ENCODE peak calls at places on chromosomes 3 and 15, in nine cellular contexts. One of them, this sample, is unnamed.

GRCh38 chr3:123799544-123800351 is 84.4 kb downstream of the MYLK start:
- DNase-seq in SJSA1: no peak
- DNase-seq in left ventricle myocardium inferior: no peak
- DNase-seq in upper lobe of right lung: no peak
- DNase-seq in cardiac muscle cell: no peak
- DNase-seq in spleen: no peak
- DNase-seq in MM.1S: no peak
- DNase-seq in ovary: no peak
- DNase-seq in tibial artery: no peak
- DNase-seq in this sample: no peak

GRCh38 chr3:49017978-49018706 is at the start of gene DALRD3:
- DNase-seq in cardiac muscle cell: peak; percentile 79
- DNase-seq in spleen: peak; percentile 92
- DNase-seq in SJSA1: peak; percentile 68
- DNase-seq in left ventricle myocardium inferior: peak; percentile 61
- DNase-seq in tibial artery: peak; percentile 84
- DNase-seq in upper lobe of right lung: peak; percentile 85
- DNase-seq in ovary: peak; percentile 80
- DNase-seq in MM.1S: peak; percentile 67
- DNase-seq in this sample: no peak

GRCh38 chr3:52372822-52373504 is 56.8 kb downstream of the DNAH1 start:
- DNase-seq in upper lobe of right lung: peak; percentile 76
- DNase-seq in SJSA1: no peak
- DNase-seq in ovary: no peak
- DNase-seq in left ventricle myocardium inferior: peak; percentile 46
- DNase-seq in tibial artery: no peak
- DNase-seq in MM.1S: no peak
- DNase-seq in spleen: peak; percentile 89
- DNase-seq in cardiac muscle cell: peak; percentile 5
- DNase-seq in this sample: no peak

GRCh38 chr3:48286308-48286707 is 45.4 kb downstream of the ZNF589 start:
- DNase-seq in left ventricle myocardium inferior: no peak
- DNase-seq in ovary: no peak
- DNase-seq in SJSA1: no peak
- DNase-seq in spleen: no peak
- DNase-seq in MM.1S: no peak
- DNase-seq in cardiac muscle cell: no peak
- DNase-seq in tibial artery: no peak
- DNase-seq in upper lobe of right lung: no peak
- DNase-seq in this sample: no peak

GRCh38 chr15:64763462-64763861 is 11.9 kb downstream of the RBPMS2 start:
- DNase-seq in ovary: no peak
- DNase-seq in MM.1S: no peak
- DNase-seq in tibial artery: no peak
- DNase-seq in upper lobe of right lung: no peak
- DNase-seq in left ventricle myocardium inferior: no peak
- DNase-seq in cardiac muscle cell: no peak
- DNase-seq in spleen: no peak
- DNase-seq in SJSA1: no peak
- DNase-seq in this sample: no peak

GRCh38 chr15:67025719-67026118 is 39.7 kb upstream of the SMAD3 start:
- DNase-seq in spleen: no peak
- DNase-seq in upper lobe of right lung: no peak
- DNase-seq in left ventricle myocardium inferior: no peak
- DNase-seq in ovary: peak; percentile 55
- DNase-seq in cardiac muscle cell: no peak
- DNase-seq in tibial artery: no peak
- DNase-seq in MM.1S: no peak
- DNase-seq in SJSA1: peak; percentile 73
- DNase-seq in this sample: no peak

GRCh38 chr15:79380755-79381499 is 51.2 kb upstream of the MINAR1 start:
- DNase-seq in SJSA1: peak; percentile 61
- DNase-seq in cardiac muscle cell: peak; percentile 87
- DNase-seq in tibial artery: peak; percentile 83
- DNase-seq in upper lobe of right lung: peak; percentile 78
- DNase-seq in ovary: peak; percentile 86
- DNase-seq in left ventricle myocardium inferior: peak; percentile 71
- DNase-seq in spleen: peak; percentile 88
- DNase-seq in MM.1S: peak; percentile 67
- DNase-seq in this sample: no peak

GRCh38 chr3:192467230-192468186 is 259.8 kb downstream of the FGF12 start:
- DNase-seq in left ventricle myocardium inferior: no peak
- DNase-seq in upper lobe of right lung: no peak
- DNase-seq in MM.1S: peak; percentile 77
- DNase-seq in spleen: peak; percentile 66
- DNase-seq in tibial artery: no peak
- DNase-seq in ovary: peak; percentile 32
- DNase-seq in cardiac muscle cell: peak; percentile 73
- DNase-seq in SJSA1: peak; percentile 10
- DNase-seq in this sample: no peak

GRCh38 chr3:129034650-129035049 is 25.9 kb upstream of the GP9 start:
- DNase-seq in MM.1S: no peak
- DNase-seq in left ventricle myocardium inferior: no peak
- DNase-seq in ovary: peak; percentile 19
- DNase-seq in spleen: no peak
- DNase-seq in cardiac muscle cell: no peak
- DNase-seq in SJSA1: no peak
- DNase-seq in upper lobe of right lung: no peak
- DNase-seq in tibial artery: peak; percentile 21
- DNase-seq in this sample: no peak

GRCh38 chr3:51942603-51943450 is 664 bp downstream of the PARP3 start:
- DNase-seq in upper lobe of right lung: peak; percentile 84
- DNase-seq in left ventricle myocardium inferior: peak; percentile 54
- DNase-seq in tibial artery: peak; percentile 78
- DNase-seq in cardiac muscle cell: no peak
- DNase-seq in spleen: peak; percentile 89
- DNase-seq in SJSA1: peak; percentile 79
- DNase-seq in ovary: no peak
- DNase-seq in MM.1S: peak; percentile 87
- DNase-seq in this sample: no peak

GRCh38 chr15:72934006-72934405 is 118.3 kb upstream of the NEO1 start:
- DNase-seq in cardiac muscle cell: no peak
- DNase-seq in upper lobe of right lung: no peak
- DNase-seq in tibial artery: no peak
- DNase-seq in left ventricle myocardium inferior: no peak
- DNase-seq in ovary: no peak
- DNase-seq in spleen: no peak
- DNase-seq in SJSA1: peak; percentile 53
- DNase-seq in MM.1S: no peak
- DNase-seq in this sample: no peak

GRCh38 chr15:74724570-74725240 is 623 bp downstream of the CYP1A1 start:
- DNase-seq in left ventricle myocardium inferior: no peak
- DNase-seq in spleen: no peak
- DNase-seq in cardiac muscle cell: no peak
- DNase-seq in upper lobe of right lung: no peak
- DNase-seq in tibial artery: no peak
- DNase-seq in ovary: no peak
- DNase-seq in MM.1S: no peak
- DNase-seq in SJSA1: no peak
- DNase-seq in this sample: no peak

GRCh38 chr3:44476963-44477311 is 533 bp downstream of the ZNF445 start:
- DNase-seq in tibial artery: no peak
- DNase-seq in ovary: no peak
- DNase-seq in cardiac muscle cell: no peak
- DNase-seq in left ventricle myocardium inferior: no peak
- DNase-seq in upper lobe of right lung: no peak
- DNase-seq in spleen: no peak
- DNase-seq in MM.1S: no peak
- DNase-seq in SJSA1: peak; percentile 30
- DNase-seq in this sample: no peak

GRCh38 chr3:188230962-188231361 is 77.0 kb downstream of the LPP start:
- DNase-seq in ovary: no peak
- DNase-seq in MM.1S: no peak
- DNase-seq in SJSA1: no peak
- DNase-seq in left ventricle myocardium inferior: no peak
- DNase-seq in tibial artery: no peak
- DNase-seq in spleen: no peak
- DNase-seq in cardiac muscle cell: no peak
- DNase-seq in upper lobe of right lung: no peak
- DNase-seq in this sample: peak; percentile 89

GRCh38 chr3:103906304-103906703 is 1460.4 kb upstream of the ALCAM start:
- DNase-seq in SJSA1: no peak
- DNase-seq in upper lobe of right lung: no peak
- DNase-seq in ovary: no peak
- DNase-seq in MM.1S: no peak
- DNase-seq in tibial artery: no peak
- DNase-seq in left ventricle myocardium inferior: no peak
- DNase-seq in cardiac muscle cell: no peak
- DNase-seq in spleen: no peak
- DNase-seq in this sample: no peak

GRCh38 chr3:46576-46975 is 150.0 kb upstream of the CHL1 start:
- DNase-seq in MM.1S: no peak
- DNase-seq in tibial artery: no peak
- DNase-seq in ovary: no peak
- DNase-seq in left ventricle myocardium inferior: no peak
- DNase-seq in upper lobe of right lung: no peak
- DNase-seq in cardiac muscle cell: no peak
- DNase-seq in spleen: no peak
- DNase-seq in SJSA1: no peak
- DNase-seq in this sample: no peak

GRCh38 chr3:61848885-61849284 is 287.5 kb downstream of the PTPRG start:
- DNase-seq in cardiac muscle cell: no peak
- DNase-seq in tibial artery: no peak
- DNase-seq in SJSA1: no peak
- DNase-seq in left ventricle myocardium inferior: no peak
- DNase-seq in MM.1S: no peak
- DNase-seq in ovary: no peak
- DNase-seq in spleen: no peak
- DNase-seq in upper lobe of right lung: no peak
- DNase-seq in this sample: no peak

GRCh38 chr3:37590328-37591079 is 271.2 kb upstream of the CTDSPL start:
- DNase-seq in spleen: peak; percentile 81
- DNase-seq in cardiac muscle cell: no peak
- DNase-seq in upper lobe of right lung: no peak
- DNase-seq in SJSA1: peak; percentile 65
- DNase-seq in ovary: peak; percentile 48
- DNase-seq in tibial artery: peak; percentile 91
- DNase-seq in left ventricle myocardium inferior: peak; percentile 50
- DNase-seq in MM.1S: no peak
- DNase-seq in this sample: no peak

GRCh38 chr3:52979190-52979983 is 66.5 kb downstream of the SFMBT1 start:
- DNase-seq in tibial artery: no peak
- DNase-seq in cardiac muscle cell: no peak
- DNase-seq in spleen: no peak
- DNase-seq in left ventricle myocardium inferior: no peak
- DNase-seq in SJSA1: no peak
- DNase-seq in upper lobe of right lung: no peak
- DNase-seq in ovary: no peak
- DNase-seq in MM.1S: no peak
- DNase-seq in this sample: no peak

GRCh38 chr15:24745276-24745675 is 69.7 kb downstream of the NPAP1 start:
- DNase-seq in cardiac muscle cell: no peak
- DNase-seq in spleen: no peak
- DNase-seq in tibial artery: no peak
- DNase-seq in upper lobe of right lung: no peak
- DNase-seq in MM.1S: no peak
- DNase-seq in SJSA1: no peak
- DNase-seq in ovary: no peak
- DNase-seq in left ventricle myocardium inferior: no peak
- DNase-seq in this sample: no peak
- H3K9me3 ChIP-seq in cardiac muscle cell: no peaks in the 10 kb centered on the region
- H3K9me3 ChIP-seq in spleen: no peaks in the 10 kb centered on the region
- H3K9me3 ChIP-seq in tibial artery: peaks cover 5% of the 10 kb centered on the region
- H3K9me3 ChIP-seq in upper lobe of right lung: no peaks in the 10 kb centered on the region
- H3K9me3 ChIP-seq in MM.1S: no peaks in the 10 kb centered on the region
- H3K9me3 ChIP-seq in SJSA1: no peaks in the 10 kb centered on the region
- H3K9me3 ChIP-seq in ovary: no peaks in the 10 kb centered on the region
- H3K9me3 ChIP-seq in left ventricle myocardium inferior: peaks cover 19% of the 10 kb centered on the region
- H3K9me3 ChIP-seq in this sample: no peaks in the 10 kb centered on the region

GRCh38 chr15:93314245-93314644 is 225.2 kb upstream of the RGMA start:
- DNase-seq in ovary: no peak
- DNase-seq in spleen: no peak
- DNase-seq in left ventricle myocardium inferior: no peak
- DNase-seq in upper lobe of right lung: no peak
- DNase-seq in cardiac muscle cell: no peak
- DNase-seq in SJSA1: no peak
- DNase-seq in tibial artery: no peak
- DNase-seq in MM.1S: no peak
- DNase-seq in this sample: peak; percentile 62
- H3K27ac ChIP-seq in ovary: no peak overlapping the region
- H3K27ac ChIP-seq in spleen: no peak overlapping the region
- H3K27ac ChIP-seq in left ventricle myocardium inferior: no peak overlapping the region
- H3K27ac ChIP-seq in upper lobe of right lung: no peak overlapping the region
- H3K27ac ChIP-seq in cardiac muscle cell: no peak overlapping the region
- H3K27ac ChIP-seq in SJSA1: no peak overlapping the region
- H3K27ac ChIP-seq in tibial artery: no peak overlapping the region
- H3K27ac ChIP-seq in MM.1S: no peak overlapping the region
- H3K27ac ChIP-seq in this sample: no peak overlapping the region

GRCh38 chr15:20348291-20348899 is 193.2 kb downstream of the GOLGA6L6 start:
- DNase-seq in left ventricle myocardium inferior: no peak
- DNase-seq in SJSA1: no peak
- DNase-seq in cardiac muscle cell: no peak
- DNase-seq in upper lobe of right lung: no peak
- DNase-seq in spleen: no peak
- DNase-seq in tibial artery: no peak
- DNase-seq in ovary: peak; percentile 31
- DNase-seq in MM.1S: peak; percentile 5
- DNase-seq in this sample: peak; percentile 87
- H3K9me3 ChIP-seq in left ventricle myocardium inferior: peaks cover 33% of the 10 kb centered on the region
- H3K9me3 ChIP-seq in SJSA1: no peaks in the 10 kb centered on the region
- H3K9me3 ChIP-seq in cardiac muscle cell: peaks cover 44% of the 10 kb centered on the region
- H3K9me3 ChIP-seq in upper lobe of right lung: peaks cover 7% of the 10 kb centered on the region
- H3K9me3 ChIP-seq in spleen: peaks cover 6% of the 10 kb centered on the region
- H3K9me3 ChIP-seq in tibial artery: peaks cover 21% of the 10 kb centered on the region
- H3K9me3 ChIP-seq in ovary: no peaks in the 10 kb centered on the region
- H3K9me3 ChIP-seq in MM.1S: no peaks in the 10 kb centered on the region
- H3K9me3 ChIP-seq in this sample: peaks cover 8% of the 10 kb centered on the region

GRCh38 chr3:9151240-9151639 is 98.2 kb downstream of the SRGAP3 start:
- DNase-seq in tibial artery: no peak
- DNase-seq in cardiac muscle cell: no peak
- DNase-seq in MM.1S: no peak
- DNase-seq in upper lobe of right lung: no peak
- DNase-seq in spleen: no peak
- DNase-seq in SJSA1: no peak
- DNase-seq in left ventricle myocardium inferior: no peak
- DNase-seq in ovary: no peak
- DNase-seq in this sample: no peak

GRCh38 chr3:9149566-9149965 is 99.9 kb downstream of the SRGAP3 start:
- DNase-seq in spleen: no peak
- DNase-seq in ovary: no peak
- DNase-seq in SJSA1: no peak
- DNase-seq in tibial artery: no peak
- DNase-seq in left ventricle myocardium inferior: no peak
- DNase-seq in upper lobe of right lung: no peak
- DNase-seq in cardiac muscle cell: no peak
- DNase-seq in MM.1S: no peak
- DNase-seq in this sample: no peak

GRCh38 chr3:9147215-9147895 is 102.1 kb downstream of the SRGAP3 start:
- DNase-seq in tibial artery: no peak
- DNase-seq in cardiac muscle cell: no peak
- DNase-seq in SJSA1: no peak
- DNase-seq in upper lobe of right lung: no peak
- DNase-seq in spleen: no peak
- DNase-seq in ovary: no peak
- DNase-seq in left ventricle myocardium inferior: no peak
- DNase-seq in MM.1S: peak; percentile 85
- DNase-seq in this sample: no peak

GRCh38 chr3:9146367-9147071 is 102.9 kb downstream of the SRGAP3 start:
- DNase-seq in SJSA1: no peak
- DNase-seq in upper lobe of right lung: no peak
- DNase-seq in tibial artery: no peak
- DNase-seq in MM.1S: peak; percentile 83
- DNase-seq in left ventricle myocardium inferior: no peak
- DNase-seq in cardiac muscle cell: no peak
- DNase-seq in spleen: no peak
- DNase-seq in ovary: no peak
- DNase-seq in this sample: no peak

GRCh38 chr3:9147896-9148267 is 101.6 kb downstream of the SRGAP3 start:
- DNase-seq in tibial artery: no peak
- DNase-seq in cardiac muscle cell: no peak
- DNase-seq in spleen: no peak
- DNase-seq in SJSA1: no peak
- DNase-seq in left ventricle myocardium inferior: no peak
- DNase-seq in upper lobe of right lung: no peak
- DNase-seq in MM.1S: no peak
- DNase-seq in ovary: no peak
- DNase-seq in this sample: no peak
- H3K27ac ChIP-seq in tibial artery: no peak overlapping the region
- H3K27ac ChIP-seq in cardiac muscle cell: no peak overlapping the region
- H3K27ac ChIP-seq in spleen: no peak overlapping the region
- H3K27ac ChIP-seq in SJSA1: no peak overlapping the region
- H3K27ac ChIP-seq in left ventricle myocardium inferior: no peak overlapping the region
- H3K27ac ChIP-seq in upper lobe of right lung: no peak overlapping the region
- H3K27ac ChIP-seq in MM.1S: no peak overlapping the region
- H3K27ac ChIP-seq in ovary: no peak overlapping the region
- H3K27ac ChIP-seq in this sample: no peak overlapping the region